ENCODE peak calls at places on chromosomes 5 and 9, in nine cellular contexts. H is IMR-90, J is uterus, K is HCT116, C is tibial nerve, Y is right lobe of liver, F is sigmoid colon, M is A549, U is H1. X is an unnamed sample.
A peak's percentile ranks its signal among the peaks of the same experiment; 100 is the strongest.

GRCh38 chr9:137205126-137206069 is at the start of the genes NDOR1 and TMEM203:
- DNase-seq in H (peak; percentile 77), J (peak; percentile 91), K (peak; percentile 62), C (peak; percentile 89), Y (peak; percentile 96), F (peak; percentile 94), M (peak; percentile 91), U (no peak), X (peak; percentile 96)

GRCh38 chr9:137580209-137580957 is 1.7 kb upstream of the DPH7 start:
- DNase-seq in H (no peak), J (no peak), K (no peak), C (no peak), Y (no peak), F (no peak), M (no peak), U (no peak), X (no peak)

GRCh38 chr5:124297826-124298225 is 448.6 kb downstream of the ZNF608 start:
- DNase-seq in H (no peak), J (no peak), K (no peak), C (no peak), Y (no peak), F (no peak), M (no peak), U (no peak), X (no peak)

GRCh38 chr9:127123239-127123935 is 952 bp upstream of the ANGPTL2 start:
- DNase-seq in H (no peak), J (peak; percentile 71), K (no peak), C (peak; percentile 58), Y (no peak), F (peak; percentile 87), M (no peak), U (no peak), X (peak; percentile 61)

GRCh38 chr5:180591249-180591887 is at the start of gene SCGB3A1:
- DNase-seq in H (no peak), J (no peak), K (no peak), C (no peak), Y (peak; percentile 52), F (peak; percentile 59), M (no peak), U (no peak), X (no peak)

GRCh38 chr5:104265531-104266130 is 703.0 kb upstream of the NUDT12 start:
- DNase-seq in H (no peak), J (no peak), K (no peak), C (no peak), Y (no peak), F (no peak), M (no peak), U (no peak), X (no peak)

GRCh38 chr5:36279054-36279698 is 22.5 kb downstream of the RANBP3L start:
- DNase-seq in H (no peak), J (no peak), K (no peak), C (no peak), Y (no peak), F (no peak), M (no peak), U (no peak), X (no peak)

GRCh38 chr9:129720865-129721545 is 31.8 kb downstream of the PTGES start:
- DNase-seq in H (no peak), J (no peak), K (no peak), C (no peak), Y (no peak), F (no peak), M (peak; percentile 43), U (no peak), X (no peak)

GRCh38 chr5:219492-219891 is 1.4 kb downstream of the SDHA start:
- DNase-seq in H (peak; percentile 50), J (no peak), K (no peak), C (peak; percentile 10), Y (no peak), F (no peak), M (no peak), U (no peak), X (peak; percentile 52)

GRCh38 chr9:105027082-105027481 is 99.1 kb upstream of the ABCA1 start:
- DNase-seq in H (no peak), J (no peak), K (no peak), C (no peak), Y (no peak), F (no peak), M (no peak), U (no peak), X (no peak)

GRCh38 chr5:17216974-17217325 is 481 bp upstream of the BASP1 start:
- DNase-seq in H (peak; percentile 51), J (peak; percentile 33), K (no peak), C (no peak), Y (peak; percentile 62), F (no peak), M (peak; percentile 64), U (no peak), X (peak; percentile 44)

GRCh38 chr5:10401499-10401898 is 40.2 kb upstream of the ROPN1L start:
- DNase-seq in H (no peak), J (no peak), K (no peak), C (no peak), Y (no peak), F (no peak), M (no peak), U (no peak), X (no peak)

DNA sequence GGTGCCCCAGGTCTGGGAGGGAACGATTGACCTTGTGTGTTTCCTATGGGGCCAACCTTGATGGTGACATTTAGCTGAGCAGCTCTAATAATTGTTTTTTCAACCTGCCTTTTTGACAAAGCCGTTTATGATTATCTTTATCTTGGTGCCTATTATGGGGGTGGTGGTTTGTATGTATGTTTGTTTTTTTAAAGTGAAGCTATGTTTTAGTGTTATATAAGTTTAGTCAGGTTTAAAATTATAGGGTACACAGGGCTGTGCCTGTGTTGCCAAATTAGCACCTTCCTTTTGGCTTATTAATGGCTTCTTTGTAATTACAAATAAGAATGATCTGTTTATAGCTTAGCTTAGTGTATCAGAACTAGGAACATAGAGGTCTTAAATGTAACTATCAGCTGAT is 20.9 kb downstream of the TJP2 start:
- DNase-seq in H (no peak), J (no peak), K (no peak), C (no peak), Y (no peak), F (no peak), M (no peak), U (no peak), X (no peak)
- H3K4me1 ChIP-seq in H (peaks cover 5% of the 10 kb centered on the region), J (no peaks in the 10 kb centered on the region), K (peaks cover 5% of the 10 kb centered on the region), C (no peaks in the 10 kb centered on the region), Y (no peaks in the 10 kb centered on the region), F (peaks cover 4% of the 10 kb centered on the region), M (no peaks in the 10 kb centered on the region), U (no peaks in the 10 kb centered on the region), X (no peaks in the 10 kb centered on the region)

DNA sequence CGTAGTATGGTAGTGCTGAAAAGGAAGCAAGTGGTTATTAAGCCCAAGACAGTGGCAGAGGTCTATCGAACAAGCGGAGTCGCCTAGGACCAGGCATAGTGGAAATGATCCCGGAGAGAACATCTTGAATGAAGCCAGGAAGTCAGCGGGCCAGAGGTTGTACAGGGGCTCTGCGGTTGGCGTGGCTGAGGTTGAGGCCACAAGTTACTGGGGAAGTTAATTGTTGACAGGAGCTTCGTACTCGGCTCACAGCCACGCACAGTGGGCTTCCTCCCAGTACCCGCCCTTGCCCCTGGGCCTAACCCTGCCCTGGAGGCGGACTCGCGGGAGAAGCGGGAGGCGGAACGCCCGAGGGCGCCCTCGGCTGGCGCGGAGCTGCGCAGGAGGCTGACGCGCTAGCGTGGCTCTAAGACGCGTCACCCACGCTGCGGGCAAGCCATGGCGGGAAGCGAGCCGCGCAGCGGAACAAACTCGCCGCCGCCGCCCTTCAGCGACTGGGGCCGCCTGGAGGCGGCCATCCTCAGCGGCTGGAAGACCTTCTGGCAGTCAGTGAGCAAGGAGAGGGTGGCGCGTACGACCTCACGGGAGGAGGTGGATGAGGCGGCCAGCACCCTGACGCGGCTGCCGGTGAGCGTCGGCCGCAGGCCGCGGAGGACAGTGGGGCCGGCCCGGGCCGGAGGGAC is at the start of gene FBXO4:
- DNase-seq in H (peak; percentile 78), J (peak; percentile 85), K (peak; percentile 61), C (peak; percentile 63), Y (peak; percentile 95), F (peak; percentile 92), M (peak; percentile 56), U (peak; percentile 15), X (peak; percentile 94)
- TF ChIP-seq POLR2A in H (peak; percentile 84), J (peak; percentile 60), K (peak; percentile 81), C (peak; percentile 19), Y (peak; percentile 82), F (peak; percentile 24), M (peak; percentile 83), U (peak; percentile 80), X (peak; percentile 74)

DNA sequence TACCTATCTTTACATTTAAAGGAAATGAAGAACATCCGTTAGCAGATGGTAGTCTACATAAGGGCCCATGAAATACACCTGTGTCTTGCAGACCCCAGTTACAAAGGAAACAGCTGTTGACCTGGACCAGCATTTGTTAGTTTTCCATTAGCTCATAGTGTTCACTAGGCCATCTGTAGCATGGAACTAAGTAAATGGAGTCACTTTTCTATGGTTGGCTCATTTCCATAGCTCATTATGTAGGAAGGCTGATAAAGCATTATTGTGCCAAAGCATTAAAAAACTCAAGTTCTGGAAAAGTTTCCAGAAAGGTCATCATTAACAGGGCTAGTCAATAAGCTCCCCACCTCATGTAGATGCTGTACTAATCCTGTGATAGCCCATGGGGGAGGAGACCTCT is 62.1 kb downstream of the PCSK1 start:
- DNase-seq in H (no peak), J (no peak), K (no peak), C (no peak), Y (no peak), F (no peak), M (no peak), U (no peak), X (no peak)
- H3K4me1 ChIP-seq in H (no peaks in the 10 kb centered on the region), J (no peaks in the 10 kb centered on the region), K (no peaks in the 10 kb centered on the region), C (no peaks in the 10 kb centered on the region), Y (no peaks in the 10 kb centered on the region), F (no peaks in the 10 kb centered on the region), M (no peaks in the 10 kb centered on the region), U (no peaks in the 10 kb centered on the region), X (no peaks in the 10 kb centered on the region)

DNA sequence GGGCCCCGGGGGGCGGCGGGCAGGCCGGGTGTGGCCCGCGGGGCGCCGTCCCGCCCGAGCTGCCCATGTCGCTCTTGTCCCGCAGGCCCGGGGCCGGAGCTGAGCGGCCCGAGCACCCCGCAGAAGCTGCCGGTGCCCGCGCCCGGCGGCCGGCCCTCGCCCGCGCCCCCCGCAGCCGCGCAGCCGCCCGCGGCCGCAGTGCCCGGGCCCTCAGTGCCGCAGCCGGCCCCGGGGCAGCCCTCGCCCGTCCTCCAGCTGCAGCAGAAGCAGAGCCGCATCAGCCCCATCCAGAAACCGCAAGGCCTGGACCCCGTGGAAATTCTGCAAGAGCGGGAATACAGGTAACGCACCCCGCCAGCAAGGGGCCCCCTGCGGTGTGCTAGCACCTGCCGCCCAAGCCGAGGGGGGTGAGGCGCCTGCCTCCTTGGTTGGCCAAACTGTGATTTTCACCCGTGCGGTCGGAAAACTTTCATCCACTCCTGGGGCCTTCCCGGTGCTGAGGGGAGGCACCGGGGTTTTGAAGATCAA is 32.1 kb downstream of the SMARCA2 start:
- DNase-seq in H (no peak), J (no peak), K (no peak), C (no peak), Y (no peak), F (no peak), M (no peak), U (no peak), X (no peak)
- TF ChIP-seq POLR2A in H (no peak), J (no peak), K (no peak), C (no peak), Y (no peak), F (no peak), M (no peak), U (no peak), X (no peak)

X was measured in Peyer's patch.